ENCODE peak calls at places on chromosomes 13 and 19, in four cellular contexts. Z is OCI-LY7, V is esophagus squamous epithelium, Y is lower leg skin. T is an unnamed sample.

GRCh38 chr13:29402168-29402621 is 193.3 kb downstream of the SLC7A1 start:
- DNase-seq in Z (no peak), V (no peak), Y (no peak), T (peak; percentile 71)

GRCh38 chr19:38904463-38905185 is 4.9 kb downstream of the NFKBIB start:
- DNase-seq in Z (no peak), V (no peak), Y (no peak), T (peak; percentile 49)

GRCh38 chr13:52010890-52011689 is at the start of gene ATP7B:
- DNase-seq in Z (peak; percentile 12), V (no peak), Y (no peak), T (peak; percentile 24)

GRCh38 chr13:93318538-93318937 is 91.9 kb downstream of the GPC6 start:
- DNase-seq in Z (no peak), V (no peak), Y (no peak), T (no peak)

GRCh38 chr19:50261446-50261970 is 58.1 kb downstream of the MYH14 start:
- DNase-seq in Z (no peak), V (no peak), Y (no peak), T (no peak)

GRCh38 chr19:11401808-11402543 is 17.1 kb downstream of the RGL3 start:
- DNase-seq in Z (no peak), V (no peak), Y (no peak), T (no peak)

GRCh38 chr19:11699931-11700794 is 38.6 kb downstream of the ZNF823 start:
- DNase-seq in Z (peak; percentile 54), V (no peak), Y (no peak), T (peak; percentile 44)

GRCh38 chr13:28358673-28359072 is 136.3 kb downstream of the FLT1 start:
- DNase-seq in Z (no peak), V (no peak), Y (no peak), T (no peak)

GRCh38 chr19:14525729-14526128 is 3.7 kb upstream of the TECR start:
- DNase-seq in Z (no peak), V (no peak), Y (peak; percentile 73), T (no peak)

GRCh38 chr19:5967994-5968430 is 9.9 kb downstream of the RANBP3 start:
- DNase-seq in Z (peak; percentile 70), V (no peak), Y (peak; percentile 60), T (peak; percentile 90)

GRCh38 chr19:4343056-4343844 is at the start of gene MPND:
- DNase-seq in Z (peak; percentile 92), V (peak; percentile 63), Y (peak; percentile 90), T (peak; percentile 79)

GRCh38 chr13:48504606-48505369 is 28.1 kb downstream of the RCBTB2 start:
- DNase-seq in Z (no peak), V (no peak), Y (no peak), T (no peak)

GRCh38 chr19:45955905-45956608 is 17.6 kb downstream of the NOVA2 start:
- DNase-seq in Z (no peak), V (no peak), Y (peak; percentile 28), T (no peak)

GRCh38 chr19:15138427-15138826 is 31.2 kb downstream of the SYDE1 start:
- DNase-seq in Z (no peak), V (no peak), Y (no peak), T (peak; percentile 30)

GRCh38 chr19:27793128-27793643 is 1419.8 kb downstream of the UQCRFS1 start:
- DNase-seq in Z (peak; percentile 89), V (peak; percentile 57), Y (peak; percentile 75), T (peak; percentile 74)

GRCh38 chr19:54392078-54392477 is 23.2 kb upstream of the TTYH1 start:
- DNase-seq in Z (no peak), V (no peak), Y (no peak), T (no peak)

GRCh38 chr13:114244637-114245036 is 9.9 kb downstream of the CDC16 start:
- DNase-seq in Z (no peak), V (no peak), Y (no peak), T (no peak)
- TF ChIP-seq CTCF in Z (peak; percentile 21), V (no peak), Y (no peak), T (no peak)

GRCh38 chr13:108268713-108269112 is 805 bp upstream of the TNFSF13B start:
- DNase-seq in Z (no peak), V (no peak), Y (no peak), T (no peak)

GRCh38 chr13:108269601-108270328 is at the start of gene TNFSF13B:
- DNase-seq in Z (peak; percentile 34), V (no peak), Y (no peak), T (peak; percentile 57)

GRCh38 chr13:108272333-108272732 is 2.8 kb downstream of the TNFSF13B start:
- DNase-seq in Z (no peak), V (no peak), Y (no peak), T (no peak)

GRCh38 chr13:108267338-108267737 is 2.2 kb upstream of the TNFSF13B start:
- DNase-seq in Z (no peak), V (no peak), Y (no peak), T (no peak)

GRCh38 chr13:108270442-108270841 is 924 bp downstream of the TNFSF13B start:
- DNase-seq in Z (no peak), V (no peak), Y (no peak), T (peak; percentile 17)
- H3K4me3 ChIP-seq in Z (peak overlapping the region; percentile 41), V (peak overlapping the region; percentile 44), Y (no peak overlapping the region), T (peak overlapping the region; percentile 60)

GRCh38 chr19:13269348-13269747 is 119.1 kb downstream of the IER2 start:
- DNase-seq in Z (no peak), V (no peak), Y (no peak), T (no peak)
- TF ChIP-seq CTCF in Z (no peak), V (no peak), Y (no peak), T (no peak)

GRCh38 chr19:10293637-10294367 is 4.0 kb downstream of the ICAM5 start:
- DNase-seq in Z (no peak), V (no peak), Y (no peak), T (no peak)

GRCh38 chr19:10292789-10293636 is 3.3 kb downstream of the ICAM5 start:
- DNase-seq in Z (no peak), V (no peak), Y (no peak), T (peak; percentile 8)

GRCh38 chr19:10294368-10294697 is 4.6 kb downstream of the ICAM5 start:
- DNase-seq in Z (no peak), V (no peak), Y (no peak), T (no peak)

GRCh38 chr19:10295847-10296591 is 6.3 kb downstream of the ICAM5 start:
- DNase-seq in Z (no peak), V (no peak), Y (no peak), T (no peak)

GRCh38 chr19:10295305-10295846 is 5.6 kb downstream of the ICAM5 start:
- DNase-seq in Z (peak; percentile 29), V (no peak), Y (no peak), T (peak; percentile 17)
- H3K4me3 ChIP-seq in Z (no peak overlapping the region), V (peak overlapping the region; percentile 33), Y (no peak overlapping the region), T (peak overlapping the region; percentile 15)

GRCh38 chr19:18152817-18153554 is at the start of gene PIK3R2:
- DNase-seq in Z (peak; percentile 99), V (peak; percentile 90), Y (peak; percentile 100), T (peak; percentile 99)
- TF ChIP-seq CTCF in Z (peak; percentile 58), V (no peak), Y (no peak), T (no peak)

GRCh38 chr19:48858984-48859710 is 9.3 kb downstream of the PLEKHA4 start:
- DNase-seq in Z (peak; percentile 79), V (no peak), Y (no peak), T (no peak)

GRCh38 chr19:48862827-48863226 is 5.6 kb downstream of the PLEKHA4 start:
- DNase-seq in Z (no peak), V (no peak), Y (no peak), T (no peak)

GRCh38 chr19:48856921-48857320 is 11.5 kb downstream of the PLEKHA4 start:
- DNase-seq in Z (no peak), V (no peak), Y (no peak), T (peak; percentile 74)

GRCh38 chr19:48861313-48861712 is 7.1 kb downstream of the PLEKHA4 start:
- DNase-seq in Z (no peak), V (no peak), Y (no peak), T (no peak)

DNA sequence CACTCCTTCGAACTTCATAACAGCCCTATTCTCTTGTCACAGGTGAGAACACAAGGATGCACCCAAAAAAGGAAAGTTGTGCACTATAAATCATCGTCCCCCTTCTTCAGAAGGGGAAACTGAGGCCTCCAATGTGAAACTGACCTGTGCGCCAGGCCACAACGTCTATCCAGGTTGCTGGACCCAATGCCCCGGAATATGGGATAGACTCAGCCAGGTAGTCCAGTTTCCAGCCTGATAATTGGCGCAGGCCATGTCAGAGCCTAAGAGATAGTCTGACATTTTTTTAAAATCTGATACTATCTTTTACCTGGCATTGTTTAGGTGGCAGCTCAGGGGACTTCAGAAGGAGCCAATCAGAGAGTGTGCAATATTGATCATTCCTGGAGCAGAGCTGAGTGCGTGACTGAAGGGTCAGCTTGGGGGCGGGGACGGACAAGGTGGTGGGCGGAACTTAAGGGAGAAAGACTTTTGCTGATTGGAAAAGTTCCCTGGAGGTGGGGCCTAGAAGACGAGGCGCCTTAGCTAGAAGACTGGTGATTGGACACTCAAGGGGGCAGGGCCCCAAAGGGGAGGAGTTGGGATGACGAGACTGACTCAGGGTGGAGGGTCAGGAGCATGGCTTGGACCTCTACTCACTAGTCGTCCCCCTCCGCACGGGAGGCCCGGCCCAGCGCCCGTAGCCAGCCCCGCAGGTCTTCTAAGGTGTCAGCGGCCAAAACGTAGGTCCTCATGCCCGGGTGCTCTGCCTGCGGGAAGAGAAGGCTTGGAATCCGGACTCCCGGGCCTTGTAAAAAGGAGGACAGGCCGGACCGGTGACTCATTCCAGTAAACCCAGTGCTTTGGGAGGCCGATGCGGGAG is 8.5 kb downstream of the PLEKHA4 start:
- DNase-seq in Z (no peak), V (no peak), Y (no peak), T (no peak)
- H3K4me3 ChIP-seq in Z (peak overlapping the region; percentile 52), V (no peak overlapping the region), Y (no peak overlapping the region), T (no peak overlapping the region)

GRCh38 chr19:51402117-51402516 is 11.7 kb upstream of the C19orf84 start:
- DNase-seq in Z (no peak), V (no peak), Y (no peak), T (no peak)

GRCh38 chr19:51410950-51411748 is 6.3 kb downstream of the SIGLEC10 start:
- DNase-seq in Z (no peak), V (no peak), Y (no peak), T (no peak)

DNA sequence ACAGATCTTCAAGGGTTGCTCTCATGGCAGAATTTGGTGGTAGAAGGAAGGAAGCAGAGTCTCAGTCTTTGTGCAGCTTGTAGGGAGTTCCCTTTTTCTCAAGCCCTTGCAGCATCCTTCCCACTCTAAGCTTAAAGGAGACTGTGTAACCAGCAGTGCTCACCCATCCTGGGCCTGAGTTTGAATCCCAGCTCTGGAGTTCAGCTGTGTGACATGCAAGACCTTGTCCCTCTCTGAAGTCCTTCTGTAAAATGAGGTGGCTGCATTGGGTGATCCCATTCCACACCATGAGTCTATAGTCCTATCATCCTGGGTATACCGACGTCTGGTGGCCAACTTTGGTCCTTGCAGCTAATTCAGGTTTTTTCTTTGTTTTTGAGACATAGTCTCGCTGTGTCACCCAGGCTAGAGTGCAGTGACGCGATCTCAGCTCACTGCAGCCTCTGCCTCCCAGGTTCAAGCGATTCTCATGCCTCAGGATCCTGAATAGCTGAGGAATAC is 9.8 kb downstream of the SIGLEC10 start:
- DNase-seq in Z (peak; percentile 72), V (no peak), Y (no peak), T (peak; percentile 13)
- TF ChIP-seq CTCF in Z (peak; percentile 84), V (peak; percentile 73), Y (no peak), T (peak; percentile 42)

T was measured in fibroblast of villous mesenchyme.